ENCODE peak calls at places on chromosomes 1 and 21, in five cellular contexts. One of them, this sample, is unnamed.

GRCh38 chr1:34916104-34916503 is 13.3 kb downstream of the DLGAP3 start:
- DNase-seq in RCC 7860: no peak
- DNase-seq in HT1080: no peak
- DNase-seq in stimulated activated CD4-positive, alpha-beta T cell treated with anti-CD3 and anti-CD28 coated beads, Interleukin-1b, Interleukin-23, amount 100 ng/mL, for 24 hours: no peak
- DNase-seq in stimulated activated CD8-positive, alpha-beta memory T cell treated with anti-CD3 and anti-CD28 coated beads, Interleukin-2, amount 100 ng/mL, for 48 hours: no peak
- DNase-seq in this sample: no peak

GRCh38 chr21:35226302-35226701 is 177.2 kb upstream of the RUNX1 start:
- DNase-seq in RCC 7860: peak
- DNase-seq in HT1080: peak
- DNase-seq in stimulated activated CD4-positive, alpha-beta T cell treated with anti-CD3 and anti-CD28 coated beads, Interleukin-1b, Interleukin-23, amount 100 ng/mL, for 24 hours: no peak
- DNase-seq in stimulated activated CD8-positive, alpha-beta memory T cell treated with anti-CD3 and anti-CD28 coated beads, Interleukin-2, amount 100 ng/mL, for 48 hours: no peak
- DNase-seq in this sample: peak

GRCh38 chr1:98429851-98430496 is 231.5 kb upstream of the SNX7 start:
- DNase-seq in RCC 7860: no peak
- DNase-seq in HT1080: no peak
- DNase-seq in stimulated activated CD4-positive, alpha-beta T cell treated with anti-CD3 and anti-CD28 coated beads, Interleukin-1b, Interleukin-23, amount 100 ng/mL, for 24 hours: no peak
- DNase-seq in stimulated activated CD8-positive, alpha-beta memory T cell treated with anti-CD3 and anti-CD28 coated beads, Interleukin-2, amount 100 ng/mL, for 48 hours: no peak
- DNase-seq in this sample: peak

GRCh38 chr21:27787046-27787445 is 820.2 kb upstream of the ADAMTS5 start:
- DNase-seq in RCC 7860: no peak
- DNase-seq in HT1080: no peak
- DNase-seq in stimulated activated CD4-positive, alpha-beta T cell treated with anti-CD3 and anti-CD28 coated beads, Interleukin-1b, Interleukin-23, amount 100 ng/mL, for 24 hours: no peak
- DNase-seq in stimulated activated CD8-positive, alpha-beta memory T cell treated with anti-CD3 and anti-CD28 coated beads, Interleukin-2, amount 100 ng/mL, for 48 hours: no peak
- DNase-seq in this sample: peak

GRCh38 chr1:89466307-89466925 is 58.2 kb upstream of the LRRC8B start:
- DNase-seq in RCC 7860: peak
- DNase-seq in HT1080: peak
- DNase-seq in stimulated activated CD4-positive, alpha-beta T cell treated with anti-CD3 and anti-CD28 coated beads, Interleukin-1b, Interleukin-23, amount 100 ng/mL, for 24 hours: no peak
- DNase-seq in stimulated activated CD8-positive, alpha-beta memory T cell treated with anti-CD3 and anti-CD28 coated beads, Interleukin-2, amount 100 ng/mL, for 48 hours: no peak
- DNase-seq in this sample: peak

GRCh38 chr1:225603538-225604354 is 49.2 kb downstream of the ENAH start:
- DNase-seq in RCC 7860: no peak
- DNase-seq in HT1080: peak
- DNase-seq in stimulated activated CD4-positive, alpha-beta T cell treated with anti-CD3 and anti-CD28 coated beads, Interleukin-1b, Interleukin-23, amount 100 ng/mL, for 24 hours: no peak
- DNase-seq in stimulated activated CD8-positive, alpha-beta memory T cell treated with anti-CD3 and anti-CD28 coated beads, Interleukin-2, amount 100 ng/mL, for 48 hours: no peak
- DNase-seq in this sample: peak

GRCh38 chr1:230047114-230047865 is 19.7 kb upstream of the GALNT2 start:
- DNase-seq in RCC 7860: no peak
- DNase-seq in HT1080: peak
- DNase-seq in stimulated activated CD4-positive, alpha-beta T cell treated with anti-CD3 and anti-CD28 coated beads, Interleukin-1b, Interleukin-23, amount 100 ng/mL, for 24 hours: no peak
- DNase-seq in stimulated activated CD8-positive, alpha-beta memory T cell treated with anti-CD3 and anti-CD28 coated beads, Interleukin-2, amount 100 ng/mL, for 48 hours: no peak
- DNase-seq in this sample: peak

GRCh38 chr21:41953249-41953830 is 478 bp downstream of the C2CD2 start:
- DNase-seq in RCC 7860: no peak
- DNase-seq in HT1080: no peak
- DNase-seq in stimulated activated CD4-positive, alpha-beta T cell treated with anti-CD3 and anti-CD28 coated beads, Interleukin-1b, Interleukin-23, amount 100 ng/mL, for 24 hours: no peak
- DNase-seq in stimulated activated CD8-positive, alpha-beta memory T cell treated with anti-CD3 and anti-CD28 coated beads, Interleukin-2, amount 100 ng/mL, for 48 hours: no peak
- DNase-seq in this sample: peak

GRCh38 chr1:218811497-218811896 is 362.2 kb upstream of the LYPLAL1 start:
- DNase-seq in RCC 7860: no peak
- DNase-seq in HT1080: no peak
- DNase-seq in stimulated activated CD4-positive, alpha-beta T cell treated with anti-CD3 and anti-CD28 coated beads, Interleukin-1b, Interleukin-23, amount 100 ng/mL, for 24 hours: no peak
- DNase-seq in stimulated activated CD8-positive, alpha-beta memory T cell treated with anti-CD3 and anti-CD28 coated beads, Interleukin-2, amount 100 ng/mL, for 48 hours: no peak
- DNase-seq in this sample: no peak

GRCh38 chr1:205108464-205108863 is 13.3 kb downstream of the RBBP5 start:
- DNase-seq in RCC 7860: no peak
- DNase-seq in HT1080: no peak
- DNase-seq in stimulated activated CD4-positive, alpha-beta T cell treated with anti-CD3 and anti-CD28 coated beads, Interleukin-1b, Interleukin-23, amount 100 ng/mL, for 24 hours: no peak
- DNase-seq in stimulated activated CD8-positive, alpha-beta memory T cell treated with anti-CD3 and anti-CD28 coated beads, Interleukin-2, amount 100 ng/mL, for 48 hours: no peak
- DNase-seq in this sample: no peak

GRCh38 chr1:60857851-60858250 is 224.5 kb upstream of the NFIA start:
- DNase-seq in RCC 7860: no peak
- DNase-seq in HT1080: no peak
- DNase-seq in stimulated activated CD4-positive, alpha-beta T cell treated with anti-CD3 and anti-CD28 coated beads, Interleukin-1b, Interleukin-23, amount 100 ng/mL, for 24 hours: no peak
- DNase-seq in stimulated activated CD8-positive, alpha-beta memory T cell treated with anti-CD3 and anti-CD28 coated beads, Interleukin-2, amount 100 ng/mL, for 48 hours: no peak
- DNase-seq in this sample: no peak

GRCh38 chr1:11116318-11116717 is 16.6 kb upstream of the EXOSC10 start:
- DNase-seq in RCC 7860: no peak
- DNase-seq in HT1080: no peak
- DNase-seq in stimulated activated CD4-positive, alpha-beta T cell treated with anti-CD3 and anti-CD28 coated beads, Interleukin-1b, Interleukin-23, amount 100 ng/mL, for 24 hours: no peak
- DNase-seq in stimulated activated CD8-positive, alpha-beta memory T cell treated with anti-CD3 and anti-CD28 coated beads, Interleukin-2, amount 100 ng/mL, for 48 hours: no peak
- DNase-seq in this sample: no peak

GRCh38 chr1:162314226-162314625 is 62.4 kb downstream of the SPATA46 start:
- DNase-seq in RCC 7860: no peak
- DNase-seq in HT1080: no peak
- DNase-seq in stimulated activated CD4-positive, alpha-beta T cell treated with anti-CD3 and anti-CD28 coated beads, Interleukin-1b, Interleukin-23, amount 100 ng/mL, for 24 hours: no peak
- DNase-seq in stimulated activated CD8-positive, alpha-beta memory T cell treated with anti-CD3 and anti-CD28 coated beads, Interleukin-2, amount 100 ng/mL, for 48 hours: no peak
- DNase-seq in this sample: no peak

GRCh38 chr1:43256675-43257570 is 12.9 kb upstream of the TMEM125 start:
- DNase-seq in RCC 7860: no peak
- DNase-seq in HT1080: no peak
- DNase-seq in stimulated activated CD4-positive, alpha-beta T cell treated with anti-CD3 and anti-CD28 coated beads, Interleukin-1b, Interleukin-23, amount 100 ng/mL, for 24 hours: no peak
- DNase-seq in stimulated activated CD8-positive, alpha-beta memory T cell treated with anti-CD3 and anti-CD28 coated beads, Interleukin-2, amount 100 ng/mL, for 48 hours: no peak
- DNase-seq in this sample: no peak

GRCh38 chr1:198671136-198671535 is 32.3 kb downstream of the PTPRC start:
- DNase-seq in RCC 7860: no peak
- DNase-seq in HT1080: no peak
- DNase-seq in stimulated activated CD4-positive, alpha-beta T cell treated with anti-CD3 and anti-CD28 coated beads, Interleukin-1b, Interleukin-23, amount 100 ng/mL, for 24 hours: no peak
- DNase-seq in stimulated activated CD8-positive, alpha-beta memory T cell treated with anti-CD3 and anti-CD28 coated beads, Interleukin-2, amount 100 ng/mL, for 48 hours: no peak
- DNase-seq in this sample: no peak

GRCh38 chr1:73800376-73800775 is 397.6 kb downstream of the LRRIQ3 start:
- DNase-seq in RCC 7860: no peak
- DNase-seq in HT1080: peak
- DNase-seq in stimulated activated CD4-positive, alpha-beta T cell treated with anti-CD3 and anti-CD28 coated beads, Interleukin-1b, Interleukin-23, amount 100 ng/mL, for 24 hours: no peak
- DNase-seq in stimulated activated CD8-positive, alpha-beta memory T cell treated with anti-CD3 and anti-CD28 coated beads, Interleukin-2, amount 100 ng/mL, for 48 hours: no peak
- DNase-seq in this sample: peak

GRCh38 chr1:228399531-228400236 is 7.0 kb downstream of the TRIM11 start:
- DNase-seq in RCC 7860: no peak
- DNase-seq in HT1080: no peak
- DNase-seq in stimulated activated CD4-positive, alpha-beta T cell treated with anti-CD3 and anti-CD28 coated beads, Interleukin-1b, Interleukin-23, amount 100 ng/mL, for 24 hours: no peak
- DNase-seq in stimulated activated CD8-positive, alpha-beta memory T cell treated with anti-CD3 and anti-CD28 coated beads, Interleukin-2, amount 100 ng/mL, for 48 hours: no peak
- DNase-seq in this sample: no peak

GRCh38 chr1:39103321-39104157 is 77.4 kb downstream of the NDUFS5 start:
- DNase-seq in RCC 7860: peak
- DNase-seq in HT1080: peak
- DNase-seq in stimulated activated CD4-positive, alpha-beta T cell treated with anti-CD3 and anti-CD28 coated beads, Interleukin-1b, Interleukin-23, amount 100 ng/mL, for 24 hours: no peak
- DNase-seq in stimulated activated CD8-positive, alpha-beta memory T cell treated with anti-CD3 and anti-CD28 coated beads, Interleukin-2, amount 100 ng/mL, for 48 hours: no peak
- DNase-seq in this sample: peak

GRCh38 chr1:60813051-60813450 is 269.3 kb upstream of the NFIA start:
- DNase-seq in RCC 7860: no peak
- DNase-seq in HT1080: peak
- DNase-seq in stimulated activated CD4-positive, alpha-beta T cell treated with anti-CD3 and anti-CD28 coated beads, Interleukin-1b, Interleukin-23, amount 100 ng/mL, for 24 hours: no peak
- DNase-seq in stimulated activated CD8-positive, alpha-beta memory T cell treated with anti-CD3 and anti-CD28 coated beads, Interleukin-2, amount 100 ng/mL, for 48 hours: no peak
- DNase-seq in this sample: no peak

GRCh38 chr1:48492392-48492791 is 20.4 kb upstream of the SPATA6 start:
- DNase-seq in RCC 7860: no peak
- DNase-seq in HT1080: no peak
- DNase-seq in stimulated activated CD4-positive, alpha-beta T cell treated with anti-CD3 and anti-CD28 coated beads, Interleukin-1b, Interleukin-23, amount 100 ng/mL, for 24 hours: no peak
- DNase-seq in stimulated activated CD8-positive, alpha-beta memory T cell treated with anti-CD3 and anti-CD28 coated beads, Interleukin-2, amount 100 ng/mL, for 48 hours: no peak
- DNase-seq in this sample: no peak

GRCh38 chr1:38308780-38309179 is 262.2 kb upstream of the POU3F1 start:
- DNase-seq in RCC 7860: no peak
- DNase-seq in HT1080: no peak
- DNase-seq in stimulated activated CD4-positive, alpha-beta T cell treated with anti-CD3 and anti-CD28 coated beads, Interleukin-1b, Interleukin-23, amount 100 ng/mL, for 24 hours: no peak
- DNase-seq in stimulated activated CD8-positive, alpha-beta memory T cell treated with anti-CD3 and anti-CD28 coated beads, Interleukin-2, amount 100 ng/mL, for 48 hours: no peak
- DNase-seq in this sample: peak

GRCh38 chr1:220894025-220894923 is 15.0 kb downstream of the HLX start:
- DNase-seq in RCC 7860: no peak
- DNase-seq in HT1080: no peak
- DNase-seq in stimulated activated CD4-positive, alpha-beta T cell treated with anti-CD3 and anti-CD28 coated beads, Interleukin-1b, Interleukin-23, amount 100 ng/mL, for 24 hours: no peak
- DNase-seq in stimulated activated CD8-positive, alpha-beta memory T cell treated with anti-CD3 and anti-CD28 coated beads, Interleukin-2, amount 100 ng/mL, for 48 hours: no peak
- DNase-seq in this sample: no peak

GRCh38 chr1:6367381-6368007 is 26.1 kb downstream of the ACOT7 start:
- DNase-seq in RCC 7860: no peak
- DNase-seq in HT1080: peak
- DNase-seq in stimulated activated CD4-positive, alpha-beta T cell treated with anti-CD3 and anti-CD28 coated beads, Interleukin-1b, Interleukin-23, amount 100 ng/mL, for 24 hours: no peak
- DNase-seq in stimulated activated CD8-positive, alpha-beta memory T cell treated with anti-CD3 and anti-CD28 coated beads, Interleukin-2, amount 100 ng/mL, for 48 hours: no peak
- DNase-seq in this sample: peak

GRCh38 chr1:155471891-155472290 is 90.7 kb downstream of the ASH1L start:
- DNase-seq in RCC 7860: no peak
- DNase-seq in HT1080: no peak
- DNase-seq in stimulated activated CD4-positive, alpha-beta T cell treated with anti-CD3 and anti-CD28 coated beads, Interleukin-1b, Interleukin-23, amount 100 ng/mL, for 24 hours: no peak
- DNase-seq in stimulated activated CD8-positive, alpha-beta memory T cell treated with anti-CD3 and anti-CD28 coated beads, Interleukin-2, amount 100 ng/mL, for 48 hours: no peak
- DNase-seq in this sample: no peak

GRCh38 chr1:74395492-74395891 is 116.9 kb downstream of the LRRC53 start:
- DNase-seq in RCC 7860: no peak
- DNase-seq in HT1080: no peak
- DNase-seq in stimulated activated CD4-positive, alpha-beta T cell treated with anti-CD3 and anti-CD28 coated beads, Interleukin-1b, Interleukin-23, amount 100 ng/mL, for 24 hours: no peak
- DNase-seq in stimulated activated CD8-positive, alpha-beta memory T cell treated with anti-CD3 and anti-CD28 coated beads, Interleukin-2, amount 100 ng/mL, for 48 hours: no peak
- DNase-seq in this sample: no peak

GRCh38 chr1:8155528-8156186 is 129.5 kb upstream of the ERRFI1 start:
- DNase-seq in RCC 7860: peak
- DNase-seq in HT1080: peak
- DNase-seq in stimulated activated CD4-positive, alpha-beta T cell treated with anti-CD3 and anti-CD28 coated beads, Interleukin-1b, Interleukin-23, amount 100 ng/mL, for 24 hours: no peak
- DNase-seq in stimulated activated CD8-positive, alpha-beta memory T cell treated with anti-CD3 and anti-CD28 coated beads, Interleukin-2, amount 100 ng/mL, for 48 hours: no peak
- DNase-seq in this sample: peak

GRCh38 chr1:223811634-223812101 is 34.1 kb downstream of the TP53BP2 start:
- DNase-seq in RCC 7860: peak
- DNase-seq in HT1080: peak
- DNase-seq in stimulated activated CD4-positive, alpha-beta T cell treated with anti-CD3 and anti-CD28 coated beads, Interleukin-1b, Interleukin-23, amount 100 ng/mL, for 24 hours: no peak
- DNase-seq in stimulated activated CD8-positive, alpha-beta memory T cell treated with anti-CD3 and anti-CD28 coated beads, Interleukin-2, amount 100 ng/mL, for 48 hours: no peak
- DNase-seq in this sample: peak

GRCh38 chr1:102190429-102190828 is 193.7 kb upstream of the OLFM3 start:
- DNase-seq in RCC 7860: no peak
- DNase-seq in HT1080: no peak
- DNase-seq in stimulated activated CD4-positive, alpha-beta T cell treated with anti-CD3 and anti-CD28 coated beads, Interleukin-1b, Interleukin-23, amount 100 ng/mL, for 24 hours: no peak
- DNase-seq in stimulated activated CD8-positive, alpha-beta memory T cell treated with anti-CD3 and anti-CD28 coated beads, Interleukin-2, amount 100 ng/mL, for 48 hours: no peak
- DNase-seq in this sample: no peak

GRCh38 chr1:47529520-47530098 is 91.8 kb downstream of the FOXD2 start:
- DNase-seq in RCC 7860: peak
- DNase-seq in HT1080: no peak
- DNase-seq in stimulated activated CD4-positive, alpha-beta T cell treated with anti-CD3 and anti-CD28 coated beads, Interleukin-1b, Interleukin-23, amount 100 ng/mL, for 24 hours: no peak
- DNase-seq in stimulated activated CD8-positive, alpha-beta memory T cell treated with anti-CD3 and anti-CD28 coated beads, Interleukin-2, amount 100 ng/mL, for 48 hours: no peak
- DNase-seq in this sample: peak

GRCh38 chr1:221487781-221488520 is 253.9 kb downstream of the DUSP10 start:
- DNase-seq in RCC 7860: peak
- DNase-seq in HT1080: peak
- DNase-seq in stimulated activated CD4-positive, alpha-beta T cell treated with anti-CD3 and anti-CD28 coated beads, Interleukin-1b, Interleukin-23, amount 100 ng/mL, for 24 hours: no peak
- DNase-seq in stimulated activated CD8-positive, alpha-beta memory T cell treated with anti-CD3 and anti-CD28 coated beads, Interleukin-2, amount 100 ng/mL, for 48 hours: no peak
- DNase-seq in this sample: peak

GRCh38 chr1:114040273-114041043 is 61.2 kb downstream of the OLFML3 start:
- DNase-seq in RCC 7860: peak
- DNase-seq in HT1080: no peak
- DNase-seq in stimulated activated CD4-positive, alpha-beta T cell treated with anti-CD3 and anti-CD28 coated beads, Interleukin-1b, Interleukin-23, amount 100 ng/mL, for 24 hours: no peak
- DNase-seq in stimulated activated CD8-positive, alpha-beta memory T cell treated with anti-CD3 and anti-CD28 coated beads, Interleukin-2, amount 100 ng/mL, for 48 hours: no peak
- DNase-seq in this sample: no peak

GRCh38 chr21:36104306-36105300 is 30.3 kb upstream of the CBR3 start:
- DNase-seq in RCC 7860: peak
- DNase-seq in HT1080: peak
- DNase-seq in stimulated activated CD4-positive, alpha-beta T cell treated with anti-CD3 and anti-CD28 coated beads, Interleukin-1b, Interleukin-23, amount 100 ng/mL, for 24 hours: no peak
- DNase-seq in stimulated activated CD8-positive, alpha-beta memory T cell treated with anti-CD3 and anti-CD28 coated beads, Interleukin-2, amount 100 ng/mL, for 48 hours: peak
- DNase-seq in this sample: peak

GRCh38 chr1:102942324-102942723 is 166.0 kb downstream of the COL11A1 start:
- DNase-seq in RCC 7860: no peak
- DNase-seq in HT1080: no peak
- DNase-seq in stimulated activated CD4-positive, alpha-beta T cell treated with anti-CD3 and anti-CD28 coated beads, Interleukin-1b, Interleukin-23, amount 100 ng/mL, for 24 hours: no peak
- DNase-seq in stimulated activated CD8-positive, alpha-beta memory T cell treated with anti-CD3 and anti-CD28 coated beads, Interleukin-2, amount 100 ng/mL, for 48 hours: no peak
- DNase-seq in this sample: no peak

GRCh38 chr1:2589331-2590232 is 3.0 kb downstream of the PRXL2B start:
- DNase-seq in RCC 7860: no peak
- DNase-seq in HT1080: no peak
- DNase-seq in stimulated activated CD4-positive, alpha-beta T cell treated with anti-CD3 and anti-CD28 coated beads, Interleukin-1b, Interleukin-23, amount 100 ng/mL, for 24 hours: no peak
- DNase-seq in stimulated activated CD8-positive, alpha-beta memory T cell treated with anti-CD3 and anti-CD28 coated beads, Interleukin-2, amount 100 ng/mL, for 48 hours: no peak
- DNase-seq in this sample: no peak

GRCh38 chr1:107318932-107319331 is 178.1 kb downstream of the NTNG1 start:
- DNase-seq in RCC 7860: no peak
- DNase-seq in HT1080: no peak
- DNase-seq in stimulated activated CD4-positive, alpha-beta T cell treated with anti-CD3 and anti-CD28 coated beads, Interleukin-1b, Interleukin-23, amount 100 ng/mL, for 24 hours: no peak
- DNase-seq in stimulated activated CD8-positive, alpha-beta memory T cell treated with anti-CD3 and anti-CD28 coated beads, Interleukin-2, amount 100 ng/mL, for 48 hours: no peak
- DNase-seq in this sample: no peak

GRCh38 chr1:246212013-246212412 is 295.1 kb downstream of the SMYD3 start:
- DNase-seq in RCC 7860: no peak
- DNase-seq in HT1080: no peak
- DNase-seq in stimulated activated CD4-positive, alpha-beta T cell treated with anti-CD3 and anti-CD28 coated beads, Interleukin-1b, Interleukin-23, amount 100 ng/mL, for 24 hours: no peak
- DNase-seq in stimulated activated CD8-positive, alpha-beta memory T cell treated with anti-CD3 and anti-CD28 coated beads, Interleukin-2, amount 100 ng/mL, for 48 hours: no peak
- DNase-seq in this sample: no peak

GRCh38 chr1:203302894-203303293 is 2.4 kb upstream of the BTG2 start:
- DNase-seq in RCC 7860: no peak
- DNase-seq in HT1080: no peak
- DNase-seq in stimulated activated CD4-positive, alpha-beta T cell treated with anti-CD3 and anti-CD28 coated beads, Interleukin-1b, Interleukin-23, amount 100 ng/mL, for 24 hours: no peak
- DNase-seq in stimulated activated CD8-positive, alpha-beta memory T cell treated with anti-CD3 and anti-CD28 coated beads, Interleukin-2, amount 100 ng/mL, for 48 hours: no peak
- DNase-seq in this sample: no peak

GRCh38 chr1:112504002-112504401 is 4.8 kb upstream of the WNT2B start:
- DNase-seq in RCC 7860: no peak
- DNase-seq in HT1080: no peak
- DNase-seq in stimulated activated CD4-positive, alpha-beta T cell treated with anti-CD3 and anti-CD28 coated beads, Interleukin-1b, Interleukin-23, amount 100 ng/mL, for 24 hours: no peak
- DNase-seq in stimulated activated CD8-positive, alpha-beta memory T cell treated with anti-CD3 and anti-CD28 coated beads, Interleukin-2, amount 100 ng/mL, for 48 hours: no peak
- DNase-seq in this sample: no peak

GRCh38 chr1:163472267-163472666 is 150.5 kb downstream of the NUF2 start:
- DNase-seq in RCC 7860: no peak
- DNase-seq in HT1080: no peak
- DNase-seq in stimulated activated CD4-positive, alpha-beta T cell treated with anti-CD3 and anti-CD28 coated beads, Interleukin-1b, Interleukin-23, amount 100 ng/mL, for 24 hours: no peak
- DNase-seq in stimulated activated CD8-positive, alpha-beta memory T cell treated with anti-CD3 and anti-CD28 coated beads, Interleukin-2, amount 100 ng/mL, for 48 hours: no peak
- DNase-seq in this sample: no peak